ENCODE peak calls at places on chromosomes 6 and 20, in six cellular contexts. V, H, L, A, M and B are unnamed samples.

GRCh38 chr6:143885116-143885515 is 20.8 kb downstream of the ZC2HC1B start:
- DNase-seq in V (no peak), H (no peak), L (no peak), A (no peak), M (no peak), B (no peak)

GRCh38 chr20:461254-462198 is 807 bp downstream of the TBC1D20 start:
- DNase-seq in V (no peak), H (no peak), L (no peak), A (no peak), M (no peak), B (no peak)

GRCh38 chr20:20369353-20370086 is 1.6 kb downstream of the INSM1 start:
- DNase-seq in V (no peak), H (no peak), L (no peak), A (no peak), M (peak), B (no peak)

GRCh38 chr20:25584905-25585704 is at the start of gene NINL:
- DNase-seq in V (peak), H (no peak), L (peak), A (no peak), M (peak), B (no peak)

GRCh38 chr20:13868331-13868730 is 83.5 kb downstream of the NDUFAF5 start:
- DNase-seq in V (no peak), H (no peak), L (no peak), A (no peak), M (no peak), B (peak)

GRCh38 chr20:20407891-20408805 is 40.2 kb downstream of the INSM1 start:
- DNase-seq in V (peak), H (peak), L (no peak), A (peak), M (peak), B (no peak)

GRCh38 chr6:68641172-68641571 is 6.1 kb downstream of the ADGRB3 start:
- DNase-seq in V (no peak), H (no peak), L (no peak), A (no peak), M (no peak), B (no peak)

GRCh38 chr6:170198298-170198697 is 92.6 kb downstream of the DLL1 start:
- DNase-seq in V (no peak), H (no peak), L (no peak), A (no peak), M (no peak), B (no peak)

GRCh38 chr6:21891065-21891464 is 297.5 kb downstream of the SOX4 start:
- DNase-seq in V (no peak), H (no peak), L (no peak), A (no peak), M (no peak), B (no peak)

GRCh38 chr6:47180633-47181032 is 129.1 kb downstream of the TNFRSF21 start:
- DNase-seq in V (peak), H (no peak), L (no peak), A (peak), M (no peak), B (no peak)

GRCh38 chr6:155381856-155382690 is 67.8 kb upstream of the TFB1M start:
- DNase-seq in V (no peak), H (no peak), L (no peak), A (no peak), M (no peak), B (no peak)

GRCh38 chr6:26223677-26224546 is 136.7 kb downstream of the HFE start:
- DNase-seq in V (peak), H (no peak), L (no peak), A (peak), M (peak), B (no peak)

GRCh38 chr20:38127011-38127621 is 38.0 kb downstream of the TGM2 start:
- DNase-seq in V (no peak), H (peak), L (peak), A (peak), M (no peak), B (no peak)

GRCh38 chr20:62890444-62890843 is 28.8 kb upstream of the TCFL5 start:
- DNase-seq in V (no peak), H (no peak), L (no peak), A (no peak), M (no peak), B (no peak)
- TF ChIP-seq POLR2AphosphoS5 in V (no peak), H (no peak), L (no peak), A (no peak), M (no peak), B (no peak)

DNA sequence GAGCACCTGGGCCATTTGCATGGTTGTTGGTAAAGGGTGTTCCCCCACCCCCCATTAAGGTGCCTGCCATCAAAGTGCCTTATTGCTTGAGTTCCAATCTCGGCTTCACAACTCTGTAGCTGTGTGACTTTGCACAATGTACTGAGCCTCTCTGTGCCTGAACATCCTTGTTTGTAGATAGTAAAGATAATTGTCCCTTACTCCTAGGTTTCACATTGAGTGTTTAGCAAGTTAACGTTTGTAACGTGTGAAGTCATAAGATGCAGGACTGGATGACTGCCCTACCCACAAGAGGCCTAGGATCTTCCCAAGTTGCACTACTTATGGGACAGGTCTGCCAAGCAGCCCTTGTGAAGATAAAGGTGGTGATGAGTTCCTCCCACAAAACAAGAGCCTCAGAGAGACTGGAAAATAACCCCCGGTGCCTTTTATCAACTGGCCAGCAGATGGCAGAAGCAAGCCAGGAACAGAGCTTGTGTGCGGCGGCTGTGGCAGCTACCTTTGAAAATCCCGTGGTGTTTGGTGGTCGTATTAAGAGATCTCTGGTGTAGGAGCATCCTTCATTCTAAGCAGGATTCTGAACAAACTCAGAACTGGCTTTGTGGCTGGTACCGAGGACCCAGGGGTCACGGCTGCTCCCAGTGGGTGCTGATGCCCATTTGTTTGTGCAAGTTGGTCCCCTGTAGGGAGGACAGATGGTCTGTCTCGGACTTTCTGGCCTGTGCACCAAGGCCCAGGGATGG is 99.1 kb downstream of the CDH26 start:
- DNase-seq in V (peak), H (peak), L (peak), A (peak), M (peak), B (peak)
- TF ChIP-seq REST in V (no peak), H (no peak), L (no peak), A (no peak), M (no peak), B (no peak)

GRCh38 chr6:31529329-31530150 is 778 bp downstream of the MCCD1 start:
- DNase-seq in V (peak), H (no peak), L (no peak), A (no peak), M (no peak), B (no peak)
- TF ChIP-seq POLR2AphosphoS5 in V (peak), H (peak), L (peak), A (no peak), M (no peak), B (peak)

DNA sequence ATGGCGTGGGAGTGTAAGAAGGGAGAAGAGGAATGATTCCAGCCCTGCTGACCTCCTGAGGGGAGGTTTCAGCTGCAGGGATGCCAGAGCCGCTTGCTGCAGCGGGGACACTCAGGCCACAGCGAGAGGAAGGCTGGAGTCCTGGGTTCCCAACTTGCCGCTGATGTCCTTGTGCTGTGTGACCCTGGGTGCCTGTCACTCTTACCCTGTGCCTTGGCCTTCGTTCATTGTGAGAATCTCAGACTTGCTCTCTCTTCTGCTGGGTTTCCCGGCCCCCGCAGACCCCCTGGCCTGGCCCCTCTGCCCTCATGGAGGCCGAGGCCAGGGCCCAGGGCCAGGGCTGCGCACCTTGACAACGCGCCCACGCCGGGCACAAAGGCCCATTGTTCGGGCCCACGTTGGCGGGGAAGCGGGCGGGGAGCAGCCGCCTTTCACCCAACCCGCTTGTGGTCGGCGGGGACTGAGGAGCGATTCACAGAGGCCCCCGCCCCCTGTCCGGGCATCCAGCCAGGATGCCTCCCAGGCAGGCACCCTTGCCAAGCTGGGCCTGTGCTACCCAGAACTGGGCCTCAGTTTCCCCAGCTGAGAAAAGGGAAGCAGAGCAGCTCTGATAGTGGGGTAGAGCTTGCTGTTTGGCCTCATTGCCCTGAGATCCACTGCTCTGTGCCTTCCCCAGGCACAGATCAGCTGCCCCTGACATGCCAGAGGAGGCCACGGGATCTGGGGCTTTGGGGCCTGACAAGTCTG is 52.4 kb downstream of the CEBPB start:
- DNase-seq in V (peak), H (no peak), L (no peak), A (peak), M (no peak), B (no peak)
- TF ChIP-seq REST in V (no peak), H (no peak), L (no peak), A (no peak), M (no peak), B (no peak)

DNA sequence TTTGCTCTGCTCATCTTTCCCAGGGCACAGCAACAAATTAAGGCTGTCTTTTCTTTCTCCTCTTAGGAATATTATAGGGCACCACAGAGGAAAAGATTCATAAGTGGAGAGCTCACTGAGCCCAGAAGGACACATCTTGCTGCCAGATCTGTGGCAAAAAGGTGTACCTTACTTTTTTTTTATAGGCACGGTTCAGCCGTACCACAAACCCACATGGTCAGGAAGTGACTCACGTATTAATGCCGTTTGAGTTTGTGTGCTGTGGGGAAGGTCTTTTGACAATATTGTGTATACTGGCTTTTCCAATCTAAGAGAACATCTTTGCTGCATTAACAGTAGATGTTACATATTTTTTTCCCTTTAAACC is 28.4 kb downstream of the PAQR8 start:
- DNase-seq in V (peak), H (no peak), L (peak), A (peak), M (peak), B (peak)
- TF ChIP-seq POLR2AphosphoS5 in V (peak), H (no peak), L (no peak), A (no peak), M (peak), B (no peak)